ENCODE peak calls at places on chromosomes 2 and 18, in six cellular contexts. G is CD8-positive, alpha-beta T cell; N is IMR-90; E is neuronal stem cell; I is tibial artery; L is tibial nerve. Y is an unnamed sample.

GRCh38 chr2:215439980-215440512 is 4.2 kb upstream of the FN1 start:
- DNase-seq in L (no peak), N (no peak), G (no peak), E (no peak), I (no peak), Y (no peak)

GRCh38 chr2:122055541-122055940 is 300.1 kb downstream of the TSN start:
- DNase-seq in L (no peak), E (no peak), G (no peak), I (no peak), N (no peak), Y (no peak)

GRCh38 chr2:203694186-203694585 is 12.3 kb upstream of the CD28 start:
- DNase-seq in G (no peak), N (no peak), E (no peak), I (no peak), L (no peak), Y (no peak)

GRCh38 chr2:120066708-120067547 is 54.1 kb downstream of the EPB41L5 start:
- DNase-seq in G (no peak), E (no peak), I (no peak), N (peak; percentile 66), L (no peak), Y (no peak)

GRCh38 chr18:54945726-54946125 is 13.5 kb downstream of the CCDC68 start:
- DNase-seq in G (no peak), I (no peak), N (no peak), L (no peak), E (no peak), Y (no peak)

GRCh38 chr2:159595410-159596046 is 20.8 kb downstream of the BAZ2B start:
- DNase-seq in G (no peak), N (peak; percentile 35), L (no peak), I (no peak), E (no peak), Y (no peak)

GRCh38 chr2:49044680-49045079 is 109.6 kb downstream of the FSHR start:
- DNase-seq in G (no peak), E (peak; percentile 32), L (no peak), I (no peak), N (no peak), Y (no peak)

GRCh38 chr2:22273853-22274252 is 1111.1 kb upstream of the KLHL29 start:
- DNase-seq in G (no peak), N (no peak), E (no peak), I (no peak), L (no peak), Y (no peak)

GRCh38 chr2:50345691-50346090 is 686.2 kb downstream of the NRXN1 start:
- DNase-seq in L (no peak), I (no peak), G (no peak), E (no peak), N (no peak), Y (no peak)

DNA sequence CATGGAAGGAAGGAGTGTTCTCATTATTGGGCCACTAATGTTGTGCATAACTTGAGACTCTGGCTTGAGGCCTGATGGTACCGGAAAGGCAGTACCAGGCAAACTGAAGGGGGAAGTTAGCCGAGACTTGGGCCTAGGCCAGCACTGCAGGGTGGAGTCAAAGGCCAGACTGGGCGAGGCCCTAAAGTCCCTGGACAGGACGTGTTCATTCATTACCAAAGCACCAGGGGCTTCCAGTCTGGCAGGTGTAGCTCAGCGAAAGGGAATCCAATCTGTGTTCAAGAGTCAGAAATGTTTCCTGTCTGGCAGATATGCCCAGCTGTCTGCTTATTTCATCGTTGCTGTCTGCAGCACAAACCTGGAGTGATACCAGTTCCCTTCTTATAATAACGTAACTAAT is 4.7 kb upstream of the ITSN2 start:
- DNase-seq in I (peak; percentile 92), E (no peak), L (peak; percentile 68), N (no peak), G (no peak), Y (peak; percentile 32)
- H3K27ac ChIP-seq in I (peak overlapping the region; percentile 46), E (no peak overlapping the region), L (peak overlapping the region; percentile 56), N (no peak overlapping the region), G (no peak overlapping the region), Y (no peak overlapping the region)

GRCh38 chr2:227511239-227511930 is 39.4 kb downstream of the AGFG1 start:
- DNase-seq in E (no peak), G (no peak), I (no peak), N (no peak), L (no peak), Y (no peak)
- H3K27ac ChIP-seq in E (no peak overlapping the region), G (no peak overlapping the region), I (no peak overlapping the region), N (no peak overlapping the region), L (no peak overlapping the region), Y (no peak overlapping the region)

GRCh38 chr2:165013944-165014619 is 58.8 kb upstream of the SLC38A11 start:
- DNase-seq in L (no peak), N (no peak), G (no peak), E (no peak), I (no peak), Y (no peak)

GRCh38 chr2:165011199-165011598 is 55.9 kb upstream of the SLC38A11 start:
- DNase-seq in E (no peak), N (no peak), I (no peak), G (no peak), L (no peak), Y (no peak)

GRCh38 chr2:165018207-165018606 is 62.9 kb upstream of the SLC38A11 start:
- DNase-seq in N (peak; percentile 1), I (no peak), G (no peak), L (no peak), E (peak; percentile 9), Y (no peak)

GRCh38 chr2:165015052-165015642 is 59.8 kb upstream of the SLC38A11 start:
- DNase-seq in N (peak; percentile 59), I (peak; percentile 55), L (peak; percentile 72), G (peak; percentile 16), E (peak; percentile 65), Y (no peak)

DNA sequence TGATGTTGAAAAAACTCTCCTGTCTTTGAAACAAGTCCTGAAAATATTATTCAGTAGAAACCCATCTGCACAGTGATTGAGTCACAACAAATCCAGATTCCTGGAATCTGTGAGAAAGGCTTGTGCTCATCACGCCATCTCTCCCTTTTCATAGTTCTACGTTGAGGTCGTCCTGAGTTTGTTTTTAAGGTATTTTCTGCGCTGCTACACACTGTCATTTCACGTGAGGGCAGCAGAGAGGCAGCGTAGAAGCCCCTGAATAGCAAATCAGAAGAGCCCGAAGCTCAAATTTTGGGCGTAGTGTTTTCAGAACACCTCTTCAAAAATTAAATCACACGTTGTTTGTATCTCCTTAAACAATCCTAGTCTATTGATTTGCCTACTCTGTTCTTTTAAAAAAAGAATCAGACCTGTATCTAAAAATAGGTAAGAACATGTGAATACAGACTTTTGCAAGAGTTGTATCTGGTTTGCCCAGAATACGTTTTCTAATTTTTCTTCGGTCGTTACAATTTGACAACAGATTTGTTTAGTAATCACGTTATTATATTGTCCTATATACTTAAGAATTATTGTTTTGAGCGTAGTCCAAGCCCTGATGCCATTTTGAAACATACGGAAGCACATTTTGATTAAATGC is 61.6 kb upstream of the SLC38A11 start:
- DNase-seq in G (no peak), E (peak; percentile 33), I (no peak), L (no peak), N (peak; percentile 65), Y (peak; percentile 22)
- H3K27ac ChIP-seq in G (no peak overlapping the region), E (no peak overlapping the region), I (no peak overlapping the region), L (no peak overlapping the region), N (no peak overlapping the region), Y (peak overlapping the region; percentile 69)

GRCh38 chr2:166413255-166413654 is 37.5 kb upstream of the SCN9A start:
- DNase-seq in L (no peak), G (no peak), I (no peak), E (no peak), N (peak; percentile 69), Y (no peak)
- H3K27ac ChIP-seq in L (no peak overlapping the region), G (no peak overlapping the region), I (no peak overlapping the region), E (no peak overlapping the region), N (no peak overlapping the region), Y (no peak overlapping the region)

GRCh38 chr2:75431757-75432156 is 129.0 kb downstream of the EVA1A start:
- DNase-seq in I (no peak), L (no peak), N (no peak), G (no peak), E (no peak), Y (no peak)

GRCh38 chr2:75431276-75431675 is 129.5 kb downstream of the EVA1A start:
- DNase-seq in N (no peak), L (no peak), G (no peak), E (no peak), I (no peak), Y (no peak)

GRCh38 chr2:75429036-75429435 is 131.7 kb downstream of the EVA1A start:
- DNase-seq in G (no peak), L (no peak), E (no peak), N (no peak), I (no peak), Y (no peak)

GRCh38 chr2:75428627-75429026 is 132.1 kb downstream of the EVA1A start:
- DNase-seq in E (no peak), G (no peak), N (no peak), L (no peak), I (no peak), Y (no peak)

DNA sequence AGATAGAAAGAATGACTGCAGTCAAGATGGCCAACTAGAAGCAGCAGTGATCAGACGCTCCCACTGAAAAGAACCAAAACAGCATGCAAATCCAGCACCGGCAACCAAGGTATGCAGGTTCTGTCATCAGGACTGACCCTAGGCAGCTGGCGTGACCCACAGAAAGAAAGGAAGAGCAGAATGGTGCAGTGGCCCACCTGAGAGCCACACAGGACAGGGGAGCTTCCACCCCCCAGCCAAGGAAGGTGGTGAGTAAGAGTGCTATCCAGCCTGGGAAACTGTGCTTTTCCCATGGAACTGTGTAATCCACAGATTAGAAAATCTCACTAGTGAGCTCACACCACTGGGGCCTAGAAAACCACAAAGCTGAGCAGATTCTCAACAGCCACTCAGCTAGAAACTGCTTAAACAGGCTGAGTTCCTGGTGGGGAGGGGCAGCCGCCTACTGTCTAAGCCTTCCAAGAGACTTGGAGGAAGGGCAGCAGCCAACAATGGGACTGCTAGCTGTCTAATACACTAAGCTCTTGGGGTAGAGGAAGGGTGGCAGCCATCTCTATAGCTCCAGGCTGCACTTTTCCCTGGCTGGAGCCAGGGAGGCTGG is 127.9 kb downstream of the EVA1A start:
- DNase-seq in L (no peak), I (no peak), G (no peak), N (peak; percentile 5), E (peak; percentile 20), Y (no peak)
- H3K27ac ChIP-seq in L (no peak overlapping the region), I (no peak overlapping the region), G (no peak overlapping the region), N (no peak overlapping the region), E (peak overlapping the region; percentile 50), Y (no peak overlapping the region)

GRCh38 chr2:207157162-207157481 is 8.6 kb downstream of the KLF7 start:
- DNase-seq in I (no peak), L (no peak), E (no peak), G (no peak), N (no peak), Y (no peak)
- H3K27ac ChIP-seq in I (no peak overlapping the region), L (peak overlapping the region; percentile 100), E (no peak overlapping the region), G (no peak overlapping the region), N (no peak overlapping the region), Y (peak overlapping the region; percentile 37)

GRCh38 chr18:22604390-22604985 is 186.8 kb upstream of the CTAGE1 start:
- DNase-seq in L (peak; percentile 33), G (no peak), E (no peak), I (peak; percentile 64), N (peak; percentile 36), Y (no peak)

GRCh38 chr18:22607284-22607635 is 189.5 kb upstream of the CTAGE1 start:
- DNase-seq in G (no peak), I (no peak), E (no peak), N (no peak), L (no peak), Y (no peak)

GRCh38 chr18:22606563-22607283 is 189.0 kb upstream of the CTAGE1 start:
- DNase-seq in N (peak; percentile 54), I (peak; percentile 42), G (no peak), E (no peak), L (no peak), Y (no peak)

GRCh38 chr18:22604986-22605421 is 187.3 kb upstream of the CTAGE1 start:
- DNase-seq in E (no peak), I (no peak), G (no peak), L (no peak), N (no peak), Y (no peak)

GRCh38 chr18:22605736-22606135 is 188.0 kb upstream of the CTAGE1 start:
- DNase-seq in I (no peak), G (no peak), L (no peak), E (no peak), N (no peak), Y (no peak)
- H3K27ac ChIP-seq in I (peak overlapping the region; percentile 75), G (no peak overlapping the region), L (no peak overlapping the region), E (no peak overlapping the region), N (no peak overlapping the region), Y (no peak overlapping the region)